ENCODE peak calls at places on chromosomes 3 and 15, in eight cellular contexts. S, Q, G, K, U, L, C and T are unnamed samples. For H3K4me1, the result is how much of the 10 kb centered on the place peaks cover.

GRCh38 chr3:132843851-132844565 is 121.8 kb upstream of the NPHP3 start:
- DNase-seq in S (peak), Q (no peak), G (no peak), K (peak), U (no peak), L (no peak), C (no peak), T (no peak)

GRCh38 chr15:55562601-55563000 is 25.5 kb downstream of the PYGO1 start:
- DNase-seq in S (no peak), Q (no peak), G (no peak), K (no peak), U (no peak), L (no peak), C (no peak), T (no peak)

GRCh38 chr3:49163609-49164008 is 2.5 kb downstream of the CCDC71 start:
- DNase-seq in S (no peak), Q (no peak), G (no peak), K (no peak), U (no peak), L (no peak), C (no peak), T (no peak)

GRCh38 chr3:55296035-55296434 is 191.1 kb downstream of the WNT5A start:
- DNase-seq in S (no peak), Q (no peak), G (peak), K (no peak), U (no peak), L (no peak), C (no peak), T (no peak)

GRCh38 chr15:31365655-31366127 is 39.1 kb downstream of the KLF13 start:
- DNase-seq in S (peak), Q (peak), G (peak), K (peak), U (peak), L (peak), C (peak), T (peak)

GRCh38 chr3:154684021-154684420 is 254.0 kb upstream of the GPR149 start:
- DNase-seq in S (peak), Q (no peak), G (no peak), K (peak), U (no peak), L (no peak), C (no peak), T (no peak)

GRCh38 chr15:54502416-54503075 is 524.3 kb downstream of the UNC13C start:
- DNase-seq in S (no peak), Q (no peak), G (no peak), K (no peak), U (no peak), L (no peak), C (no peak), T (no peak)

GRCh38 chr15:49918106-49918505 is 200.9 kb downstream of the ATP8B4 start:
- DNase-seq in S (no peak), Q (no peak), G (peak), K (no peak), U (no peak), L (no peak), C (no peak), T (no peak)

GRCh38 chr15:40437754-40438687 is 2.7 kb upstream of the BAHD1 start:
- DNase-seq in S (no peak), Q (no peak), G (no peak), K (no peak), U (peak), L (no peak), C (no peak), T (no peak)

GRCh38 chr3:187024561-187025226 is 94.4 kb downstream of the ST6GAL1 start:
- DNase-seq in S (no peak), Q (no peak), G (no peak), K (no peak), U (no peak), L (no peak), C (no peak), T (no peak)

GRCh38 chr3:187026321-187026678 is 96.0 kb downstream of the ST6GAL1 start:
- DNase-seq in S (no peak), Q (no peak), G (no peak), K (no peak), U (no peak), L (no peak), C (no peak), T (no peak)

GRCh38 chr3:187025656-187026320 is 95.5 kb downstream of the ST6GAL1 start:
- DNase-seq in S (peak), Q (peak), G (no peak), K (no peak), U (no peak), L (no peak), C (no peak), T (no peak)

GRCh38 chr3:187025254-187025655 is 94.9 kb downstream of the ST6GAL1 start:
- DNase-seq in S (no peak), Q (peak), G (no peak), K (no peak), U (no peak), L (no peak), C (no peak), T (no peak)

DNA sequence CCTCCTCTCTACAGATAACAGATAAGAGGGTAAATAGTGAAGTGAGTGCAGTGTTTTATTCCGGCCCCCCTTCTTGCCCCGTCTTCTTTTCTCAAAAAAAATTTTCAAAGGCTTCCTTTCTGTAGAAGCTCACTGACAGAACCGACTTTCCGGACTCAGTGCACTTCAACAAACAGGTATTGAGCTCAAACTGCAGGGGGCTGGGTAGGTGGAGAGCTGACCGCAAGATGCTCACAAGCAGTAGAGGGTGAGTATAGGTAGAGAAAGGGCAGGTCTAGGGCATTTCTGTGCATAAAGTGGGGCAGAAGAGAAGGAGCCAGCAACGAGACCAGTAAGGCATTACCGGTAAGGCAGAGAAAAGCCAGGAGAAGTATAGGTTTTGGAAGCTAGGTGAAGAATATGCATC is 97.2 kb downstream of the ST6GAL1 start:
- DNase-seq in S (no peak), Q (peak), G (no peak), K (no peak), U (no peak), L (no peak), C (no peak), T (no peak)
- H3K4me1 ChIP-seq in S (under half), Q (half or more), G (under half), K (under half), U (under half), L (under half), C (under half), T (under half)

GRCh38 chr15:57862761-57863160 is 156.2 kb downstream of the POLR2M start:
- DNase-seq in S (no peak), Q (no peak), G (no peak), K (no peak), U (no peak), L (no peak), C (no peak), T (no peak)
- H3K4me1 ChIP-seq in S (under half), Q (under half), G (under half), K (under half), U (under half), L (under half), C (under half), T (under half)

GRCh38 chr3:52087728-52088127 is 31.4 kb upstream of the DUSP7 start:
- DNase-seq in S (no peak), Q (no peak), G (no peak), K (no peak), U (peak), L (no peak), C (peak), T (peak)
- H3K4me1 ChIP-seq in S (under half), Q (under half), G (under half), K (under half), U (under half), L (half or more), C (under half), T (under half)

DNA sequence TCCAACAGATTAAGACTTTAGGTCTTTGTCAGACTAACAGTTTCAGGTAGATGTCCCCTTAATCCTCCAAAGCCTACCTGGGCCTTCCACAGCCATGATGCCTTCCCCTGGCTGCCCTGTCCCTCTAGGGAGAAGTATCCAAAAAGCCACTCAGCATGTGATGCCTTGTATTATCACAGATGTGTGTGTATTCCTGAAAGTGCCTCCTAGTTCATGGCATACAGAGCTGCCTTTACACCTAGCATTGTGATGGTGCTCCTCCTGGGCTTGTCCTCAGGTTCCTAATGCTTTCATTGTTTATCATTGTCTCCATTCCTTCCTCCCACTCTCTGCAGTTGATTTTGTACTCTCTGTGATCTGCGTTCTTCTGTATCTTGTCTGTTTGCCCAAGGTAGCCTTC is 43.6 kb downstream of the CMSS1 start:
- DNase-seq in S (no peak), Q (no peak), G (no peak), K (no peak), U (no peak), L (no peak), C (no peak), T (no peak)
- H3K4me1 ChIP-seq in S (under half), Q (under half), G (half or more), K (under half), U (half or more), L (half or more), C (under half), T (under half)

DNA sequence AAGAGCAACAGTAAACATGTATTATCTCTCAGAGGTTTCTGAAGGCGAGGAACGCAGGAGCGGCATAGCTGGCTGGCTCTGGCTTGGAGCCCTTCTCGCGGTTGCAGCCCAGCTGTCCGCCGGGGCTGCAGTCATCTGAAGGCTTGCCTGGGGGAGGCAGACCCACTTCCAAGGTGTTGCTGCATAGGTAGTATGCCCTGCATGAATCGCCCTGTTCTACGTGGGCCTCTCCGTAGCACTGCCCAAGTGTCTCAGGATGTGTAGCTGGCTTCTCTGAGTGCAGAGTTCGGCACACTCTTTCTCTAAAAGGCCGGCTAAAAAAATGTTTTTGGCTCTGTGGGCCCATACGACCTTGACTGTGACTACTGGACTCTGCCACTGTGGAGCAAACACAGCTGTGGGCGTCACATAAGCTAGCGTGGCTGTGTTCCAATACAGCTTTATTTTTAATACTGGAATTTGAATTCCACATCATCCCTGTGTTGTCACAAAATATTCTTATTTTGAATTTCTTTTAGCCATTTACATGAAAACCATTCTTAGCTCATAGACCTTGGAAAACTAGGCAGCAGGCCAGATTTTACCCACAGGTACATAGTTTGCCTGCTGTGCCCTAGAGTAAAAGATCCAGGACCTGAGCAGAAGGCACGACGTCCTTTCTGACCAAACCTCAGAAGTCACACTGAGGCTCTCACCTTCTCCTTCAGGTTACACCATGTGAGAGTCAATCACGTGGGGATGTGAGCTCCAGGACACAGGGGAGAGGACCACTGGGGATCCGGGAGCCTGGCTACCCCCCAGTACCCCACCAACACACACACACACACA is 55.9 kb downstream of the PGPEP1L start:
- DNase-seq in S (no peak), Q (no peak), G (no peak), K (no peak), U (no peak), L (no peak), C (no peak), T (no peak)
- H3K4me1 ChIP-seq in S (under half), Q (under half), G (under half), K (under half), U (half or more), L (half or more), C (under half), T (under half)